ENCODE peak calls at places on chromosome 4, in ten cellular contexts. One of them, this sample, is unnamed.

GRCh38 chr4:184450045-184450444 is 24.3 kb downstream of the IRF2 start:
- DNase-seq in lung microvascular endothelial cell: peak
- DNase-seq in lung: no peak
- DNase-seq in SK-N-SH: no peak
- DNase-seq in GM13976: no peak
- DNase-seq in D341Med: no peak
- DNase-seq in mesendoderm: no peak
- DNase-seq in HFF-Myc: no peak
- DNase-seq in keratinocyte: no peak
- DNase-seq in GDM1: no peak
- DNase-seq in this sample: no peak

GRCh38 chr4:173807347-173807746 is 277.3 kb upstream of the HAND2 start:
- DNase-seq in lung microvascular endothelial cell: no peak
- DNase-seq in lung: no peak
- DNase-seq in SK-N-SH: no peak
- DNase-seq in GM13976: no peak
- DNase-seq in D341Med: no peak
- DNase-seq in mesendoderm: no peak
- DNase-seq in HFF-Myc: no peak
- DNase-seq in keratinocyte: no peak
- DNase-seq in GDM1: no peak
- DNase-seq in this sample: no peak

GRCh38 chr4:15920723-15921591 is 17.6 kb downstream of the FGFBP1 start:
- DNase-seq in lung microvascular endothelial cell: peak
- DNase-seq in lung: peak
- DNase-seq in SK-N-SH: no peak
- DNase-seq in GM13976: no peak
- DNase-seq in D341Med: no peak
- DNase-seq in mesendoderm: no peak
- DNase-seq in HFF-Myc: peak
- DNase-seq in keratinocyte: peak
- DNase-seq in GDM1: no peak
- DNase-seq in this sample: no peak

GRCh38 chr4:140930556-140930955 is 174.4 kb upstream of the TBC1D9 start:
- DNase-seq in lung microvascular endothelial cell: no peak
- DNase-seq in lung: no peak
- DNase-seq in SK-N-SH: no peak
- DNase-seq in GM13976: no peak
- DNase-seq in D341Med: no peak
- DNase-seq in mesendoderm: no peak
- DNase-seq in HFF-Myc: no peak
- DNase-seq in keratinocyte: no peak
- DNase-seq in GDM1: no peak
- DNase-seq in this sample: no peak

GRCh38 chr4:87060957-87061356 is 126.1 kb downstream of the AFF1 start:
- DNase-seq in lung microvascular endothelial cell: no peak
- DNase-seq in lung: no peak
- DNase-seq in SK-N-SH: no peak
- DNase-seq in GM13976: no peak
- DNase-seq in D341Med: no peak
- DNase-seq in mesendoderm: no peak
- DNase-seq in HFF-Myc: no peak
- DNase-seq in keratinocyte: peak
- DNase-seq in GDM1: no peak
- DNase-seq in this sample: no peak

GRCh38 chr4:99165978-99166377 is 21.9 kb upstream of the ADH4 start:
- DNase-seq in lung microvascular endothelial cell: no peak
- DNase-seq in lung: no peak
- DNase-seq in SK-N-SH: no peak
- DNase-seq in GM13976: no peak
- DNase-seq in D341Med: no peak
- DNase-seq in mesendoderm: peak
- DNase-seq in HFF-Myc: no peak
- DNase-seq in keratinocyte: no peak
- DNase-seq in GDM1: no peak
- DNase-seq in this sample: no peak

GRCh38 chr4:110617095-110617494 is 5.8 kb downstream of the PITX2 start:
- DNase-seq in lung microvascular endothelial cell: no peak
- DNase-seq in lung: no peak
- DNase-seq in SK-N-SH: no peak
- DNase-seq in GM13976: no peak
- DNase-seq in D341Med: no peak
- DNase-seq in mesendoderm: peak
- DNase-seq in HFF-Myc: no peak
- DNase-seq in keratinocyte: no peak
- DNase-seq in GDM1: no peak
- DNase-seq in this sample: no peak

GRCh38 chr4:173160871-173161270 is 7.7 kb upstream of the GALNT7 start:
- DNase-seq in lung microvascular endothelial cell: no peak
- DNase-seq in lung: no peak
- DNase-seq in SK-N-SH: no peak
- DNase-seq in GM13976: no peak
- DNase-seq in D341Med: no peak
- DNase-seq in mesendoderm: no peak
- DNase-seq in HFF-Myc: no peak
- DNase-seq in keratinocyte: no peak
- DNase-seq in GDM1: no peak
- DNase-seq in this sample: no peak